ENCODE peak calls at places on chromosomes 13 and 19, in four cellular contexts. One of them, this sample, is unnamed.

GRCh38 chr19:46441775-46442332 is 13.1 kb upstream of the PNMA8C start:
- DNase-seq in brain microvascular endothelial cell: no peak
- DNase-seq in epithelial cell of esophagus: no peak
- DNase-seq in astrocyte of the spinal cord: no peak
- DNase-seq in this sample: no peak

GRCh38 chr13:110023729-110024645 is 237.6 kb upstream of the IRS2 start:
- DNase-seq in epithelial cell of esophagus: no peak
- DNase-seq in astrocyte of the spinal cord: peak; percentile 21
- DNase-seq in brain microvascular endothelial cell: no peak
- DNase-seq in this sample: no peak

GRCh38 chr13:44331912-44332840 is 41.4 kb upstream of the SERP2 start:
- DNase-seq in brain microvascular endothelial cell: peak; percentile 91
- DNase-seq in epithelial cell of esophagus: no peak
- DNase-seq in astrocyte of the spinal cord: peak; percentile 99
- DNase-seq in this sample: peak; percentile 98

GRCh38 chr13:28501547-28501946 is 6.6 kb upstream of the FLT1 start:
- DNase-seq in epithelial cell of esophagus: no peak
- DNase-seq in brain microvascular endothelial cell: no peak
- DNase-seq in astrocyte of the spinal cord: no peak
- DNase-seq in this sample: no peak

GRCh38 chr13:23212621-23213020 is 31.8 kb downstream of the SGCG start:
- DNase-seq in astrocyte of the spinal cord: peak; percentile 0
- DNase-seq in epithelial cell of esophagus: peak; percentile 4
- DNase-seq in brain microvascular endothelial cell: peak; percentile 78
- DNase-seq in this sample: peak; percentile 1

GRCh38 chr19:38795549-38795948 is 6.5 kb downstream of the LGALS7B start:
- DNase-seq in astrocyte of the spinal cord: no peak
- DNase-seq in epithelial cell of esophagus: no peak
- DNase-seq in brain microvascular endothelial cell: no peak
- DNase-seq in this sample: no peak

GRCh38 chr19:57825501-57825900 is 4.6 kb upstream of the ZNF587B start:
- DNase-seq in epithelial cell of esophagus: no peak
- DNase-seq in brain microvascular endothelial cell: no peak
- DNase-seq in astrocyte of the spinal cord: no peak
- DNase-seq in this sample: no peak

GRCh38 chr13:31699650-31700049 is 39.7 kb upstream of the RXFP2 start:
- DNase-seq in epithelial cell of esophagus: no peak
- DNase-seq in astrocyte of the spinal cord: no peak
- DNase-seq in brain microvascular endothelial cell: no peak
- DNase-seq in this sample: peak; percentile 5

GRCh38 chr13:39895254-39895653 is 239.8 kb downstream of the COG6 start:
- DNase-seq in brain microvascular endothelial cell: no peak
- DNase-seq in epithelial cell of esophagus: no peak
- DNase-seq in astrocyte of the spinal cord: peak; percentile 20
- DNase-seq in this sample: no peak

GRCh38 chr13:40387775-40388174 is 278.7 kb downstream of the FOXO1 start:
- DNase-seq in astrocyte of the spinal cord: no peak
- DNase-seq in brain microvascular endothelial cell: no peak
- DNase-seq in epithelial cell of esophagus: no peak
- DNase-seq in this sample: no peak

GRCh38 chr19:41064974-41065569 is 23.2 kb upstream of the CYP2A13 start:
- DNase-seq in astrocyte of the spinal cord: peak; percentile 4
- DNase-seq in brain microvascular endothelial cell: peak; percentile 25
- DNase-seq in epithelial cell of esophagus: peak; percentile 3
- DNase-seq in this sample: no peak

GRCh38 chr13:30370146-30370545 is 52.1 kb upstream of the UBE2L5 start:
- DNase-seq in epithelial cell of esophagus: no peak
- DNase-seq in astrocyte of the spinal cord: no peak
- DNase-seq in brain microvascular endothelial cell: no peak
- DNase-seq in this sample: no peak

GRCh38 chr13:96065851-96066250 is 12.7 kb upstream of the UGGT2 start:
- DNase-seq in epithelial cell of esophagus: no peak
- DNase-seq in astrocyte of the spinal cord: no peak
- DNase-seq in brain microvascular endothelial cell: no peak
- DNase-seq in this sample: no peak
- TF ChIP-seq CTCF in epithelial cell of esophagus: no peak
- TF ChIP-seq CTCF in astrocyte of the spinal cord: no peak
- TF ChIP-seq CTCF in brain microvascular endothelial cell: no peak
- TF ChIP-seq CTCF in this sample: no peak

GRCh38 chr19:5133986-5134595 is 165.2 kb downstream of the KDM4B start:
- DNase-seq in epithelial cell of esophagus: no peak
- DNase-seq in astrocyte of the spinal cord: no peak
- DNase-seq in brain microvascular endothelial cell: no peak
- DNase-seq in this sample: no peak

GRCh38 chr19:5137571-5138124 is 168.7 kb downstream of the KDM4B start:
- DNase-seq in brain microvascular endothelial cell: no peak
- DNase-seq in astrocyte of the spinal cord: no peak
- DNase-seq in epithelial cell of esophagus: no peak
- DNase-seq in this sample: no peak

GRCh38 chr19:5137114-5137513 is 168.2 kb downstream of the KDM4B start:
- DNase-seq in brain microvascular endothelial cell: no peak
- DNase-seq in epithelial cell of esophagus: no peak
- DNase-seq in astrocyte of the spinal cord: no peak
- DNase-seq in this sample: no peak

GRCh38 chr19:5134683-5135082 is 165.8 kb downstream of the KDM4B start:
- DNase-seq in astrocyte of the spinal cord: no peak
- DNase-seq in epithelial cell of esophagus: no peak
- DNase-seq in brain microvascular endothelial cell: no peak
- DNase-seq in this sample: no peak

DNA sequence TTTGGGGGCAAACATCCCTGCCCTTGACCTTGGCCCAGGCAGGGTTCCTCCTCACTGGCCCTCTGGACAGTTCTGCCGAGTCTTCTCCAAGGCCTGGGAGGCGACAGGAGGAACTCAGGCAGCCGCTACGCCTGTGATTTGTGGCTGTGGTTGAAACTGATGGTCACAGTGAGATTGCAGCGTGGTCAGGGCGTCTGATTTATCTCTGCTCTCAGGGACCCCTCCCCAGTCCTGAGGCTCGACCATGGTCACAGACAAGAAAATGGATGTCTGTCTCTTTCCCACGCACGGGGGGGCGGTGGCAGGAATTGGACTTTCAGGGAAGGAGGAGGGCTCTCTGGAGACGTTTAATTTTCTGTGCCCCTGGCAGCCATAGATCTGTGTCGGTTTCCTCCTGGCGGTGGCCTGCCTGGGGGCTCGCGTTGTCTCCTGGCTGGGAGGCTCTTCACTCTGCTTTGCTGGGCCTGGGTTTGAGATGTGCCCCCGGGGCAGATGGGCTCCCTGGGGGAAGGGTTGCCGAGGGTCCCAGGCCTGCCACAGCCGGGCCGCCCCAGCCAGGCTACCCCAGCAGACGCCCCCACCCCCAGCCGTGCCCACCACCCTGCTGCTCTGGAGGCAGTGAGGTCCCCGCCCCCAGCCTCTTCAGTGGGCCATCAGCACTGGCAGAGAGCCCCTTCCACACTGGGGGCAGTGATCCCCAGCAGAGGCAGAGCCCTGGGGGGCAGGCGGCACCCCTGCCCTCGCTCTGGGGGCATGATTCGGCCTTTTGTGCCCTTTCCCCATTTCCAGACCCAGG is 167.3 kb downstream of the KDM4B start:
- DNase-seq in brain microvascular endothelial cell: no peak
- DNase-seq in astrocyte of the spinal cord: no peak
- DNase-seq in epithelial cell of esophagus: no peak
- DNase-seq in this sample: no peak
- H3K4me3 ChIP-seq in brain microvascular endothelial cell: no peak overlapping the region
- H3K4me3 ChIP-seq in astrocyte of the spinal cord: no peak overlapping the region
- H3K4me3 ChIP-seq in epithelial cell of esophagus: no peak overlapping the region
- H3K4me3 ChIP-seq in this sample: no peak overlapping the region

GRCh38 chr13:41791056-41791455 is 169.9 kb downstream of the VWA8 start:
- DNase-seq in brain microvascular endothelial cell: no peak
- DNase-seq in astrocyte of the spinal cord: no peak
- DNase-seq in epithelial cell of esophagus: no peak
- DNase-seq in this sample: no peak
- TF ChIP-seq CTCF in brain microvascular endothelial cell: no peak
- TF ChIP-seq CTCF in astrocyte of the spinal cord: no peak
- TF ChIP-seq CTCF in epithelial cell of esophagus: no peak
- TF ChIP-seq CTCF in this sample: no peak

GRCh38 chr19:34066007-34066656 is 106.2 kb upstream of the LSM14A start:
- DNase-seq in epithelial cell of esophagus: no peak
- DNase-seq in astrocyte of the spinal cord: no peak
- DNase-seq in brain microvascular endothelial cell: no peak
- DNase-seq in this sample: no peak
- H3K4me3 ChIP-seq in epithelial cell of esophagus: no peak overlapping the region
- H3K4me3 ChIP-seq in astrocyte of the spinal cord: no peak overlapping the region
- H3K4me3 ChIP-seq in brain microvascular endothelial cell: no peak overlapping the region
- H3K4me3 ChIP-seq in this sample: no peak overlapping the region